ENCODE peak calls at places on chromosomes 4 and X, in four cellular contexts. H is fibroblast of lung, E is right lobe of liver, F is BJ. K is an unnamed sample.

GRCh38 chr4:8038702-8039251 is 99.1 kb upstream of the AFAP1 start:
- DNase-seq in F (no peak), E (no peak), H (no peak), K (no peak)

GRCh38 chr4:124386163-124386562 is 326.4 kb downstream of the ANKRD50 start:
- DNase-seq in H (no peak), F (no peak), E (no peak), K (no peak)

GRCh38 chr4:86118696-86119095 is 241.2 kb downstream of the MAPK10 start:
- DNase-seq in E (no peak), F (no peak), H (no peak), K (no peak)

GRCh38 chr4:122053186-122053585 is 98.9 kb upstream of the BLTP1 start:
- DNase-seq in F (no peak), H (no peak), E (no peak), K (no peak)

GRCh38 chrX:71627588-71628404 is 9.5 kb upstream of the CXCR3 start:
- DNase-seq in E (no peak), H (no peak), F (no peak), K (no peak)

GRCh38 chr4:132587626-132588025 is 561.5 kb upstream of the PCDH10 start:
- DNase-seq in F (no peak), E (no peak), H (peak; percentile 53), K (no peak)

GRCh38 chr4:132001542-132001941 is 1147.6 kb upstream of the PCDH10 start:
- DNase-seq in H (peak; percentile 70), F (peak; percentile 4), E (no peak), K (no peak)

GRCh38 chr4:121145430-121145829 is 18.7 kb downstream of the TNIP3 start:
- DNase-seq in E (no peak), F (no peak), H (no peak), K (no peak)

GRCh38 chrX:13008189-13008533 is 33.3 kb downstream of the TMSB4X start:
- DNase-seq in H (no peak), F (no peak), E (no peak), K (no peak)

GRCh38 chr4:101022151-101023024 is 324.9 kb downstream of the PPP3CA start:
- DNase-seq in F (no peak), H (peak; percentile 54), E (no peak), K (no peak)

GRCh38 chrX:47628980-47629379 is 750 bp downstream of the CFP start:
- DNase-seq in E (no peak), F (no peak), H (no peak), K (no peak)
- TF ChIP-seq CTCF in E (peak; percentile 20), F (no peak), H (peak; percentile 4), K (no peak)

DNA sequence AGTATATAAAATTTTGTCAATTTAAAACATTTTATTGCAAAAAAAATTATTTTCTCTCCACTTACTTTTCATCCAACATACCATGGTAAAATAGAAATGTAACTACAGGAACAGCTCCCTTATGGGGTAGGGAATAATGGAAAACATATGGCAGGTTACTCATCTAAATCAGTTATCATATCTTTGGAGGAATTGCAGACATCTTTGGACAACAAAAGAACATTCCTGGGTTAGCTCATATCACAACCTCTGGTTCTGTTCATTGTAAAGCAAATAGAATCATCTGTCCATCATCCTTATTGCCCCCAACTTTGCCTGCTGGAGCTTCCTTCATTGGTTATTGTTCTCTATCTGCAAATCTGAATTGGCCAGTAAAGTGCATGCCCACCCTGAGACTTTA is 387.5 kb upstream of the GRID2 start:
- DNase-seq in H (no peak), F (no peak), E (no peak), K (no peak)
- TF ChIP-seq CTCF in H (no peak), F (no peak), E (no peak), K (no peak)

DNA sequence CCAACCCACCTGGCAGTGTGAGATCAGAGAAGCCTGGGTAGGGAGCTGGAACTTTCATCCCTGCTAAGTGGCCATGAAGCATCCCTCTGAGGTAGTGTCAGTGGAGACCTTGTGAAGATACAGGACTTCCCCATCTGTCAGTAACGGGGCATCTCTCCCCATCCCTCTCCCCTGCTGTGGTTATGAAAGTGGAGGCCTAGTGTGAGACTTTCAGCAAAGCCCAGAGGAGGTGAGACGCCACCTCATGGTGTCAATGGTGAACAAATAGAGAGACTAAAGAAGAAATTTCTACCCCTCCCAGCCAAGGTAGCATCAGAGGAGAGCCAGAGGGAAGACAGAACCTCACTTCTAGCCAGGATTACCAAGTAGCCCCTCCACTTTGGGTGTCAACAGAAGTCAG is 150.2 kb downstream of the VEGFC start:
- DNase-seq in E (no peak), H (no peak), F (no peak), K (no peak)
- TF ChIP-seq CTCF in E (no peak), H (no peak), F (no peak), K (no peak)

GRCh38 chr4:13626492-13627184 is 887 bp downstream of the BOD1L1 start:
- DNase-seq in H (peak; percentile 3), E (no peak), F (no peak), K (no peak)

GRCh38 chr4:13627185-13627605 is 330 bp downstream of the BOD1L1 start:
- DNase-seq in H (peak; percentile 19), F (no peak), E (peak; percentile 59), K (peak; percentile 65)

GRCh38 chr4:13633671-13634070 is 6.1 kb upstream of the BOD1L1 start:
- DNase-seq in H (no peak), E (no peak), F (no peak), K (no peak)

DNA sequence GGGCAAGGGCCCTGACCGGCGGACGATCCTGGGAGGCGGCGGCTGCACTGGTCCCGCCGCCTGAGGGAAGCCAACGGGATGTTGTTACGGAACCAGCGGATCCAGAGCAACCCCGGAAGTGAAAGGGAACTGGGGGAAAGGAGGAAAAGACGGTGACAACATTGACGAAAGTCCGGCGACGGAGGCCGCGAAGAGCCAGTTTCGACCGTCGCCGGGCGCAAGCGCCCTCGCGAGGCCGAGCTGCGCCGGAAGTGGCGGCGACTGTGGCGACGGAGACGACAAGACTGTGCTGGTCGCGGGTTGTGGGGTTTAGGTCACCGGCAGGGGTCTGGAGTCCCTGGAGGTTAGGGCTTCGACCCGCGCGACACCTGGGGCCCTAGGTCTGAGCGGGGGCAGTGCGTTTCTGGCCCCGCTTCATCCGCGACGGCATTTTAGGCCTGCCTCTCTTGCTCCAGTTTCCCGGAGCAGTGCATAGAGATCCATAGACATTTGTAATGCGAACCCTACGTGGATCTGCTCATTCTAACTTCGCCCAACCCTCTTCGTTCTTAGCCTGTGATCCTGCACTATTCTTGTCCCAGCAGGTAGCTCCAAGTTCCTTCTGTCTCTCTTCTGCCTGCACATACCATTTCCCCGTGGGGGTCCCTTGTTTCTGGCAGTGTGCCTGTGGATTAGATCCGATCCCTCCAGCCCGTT is at the start of gene BOD1L1:
- DNase-seq in F (peak; percentile 54), H (peak; percentile 91), E (peak; percentile 95), K (peak; percentile 94)
- TF ChIP-seq CTCF in F (peak; percentile 66), H (peak; percentile 57), E (peak; percentile 53), K (no peak)

DNA sequence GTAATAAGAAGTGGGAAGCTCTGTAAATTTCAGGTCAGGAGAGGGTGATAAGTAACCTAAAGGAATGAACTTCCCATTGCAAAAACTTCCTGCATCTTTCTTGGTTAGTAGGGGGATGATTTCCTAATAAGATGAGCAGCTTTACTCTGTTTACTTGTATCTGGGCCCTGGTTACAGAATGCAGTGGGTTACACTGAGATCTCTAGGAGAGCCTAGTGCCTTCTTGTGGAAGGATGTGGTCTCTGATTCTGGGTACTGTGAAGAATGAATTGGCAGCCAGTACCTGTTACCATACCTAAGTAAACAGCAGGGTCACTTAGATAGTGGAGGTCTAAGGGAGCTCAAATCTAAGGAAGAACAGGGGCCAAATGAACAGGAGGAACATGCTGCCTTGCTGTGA is 320.6 kb downstream of the ARHGAP10 start:
- DNase-seq in F (no peak), E (no peak), H (no peak), K (no peak)
- TF ChIP-seq CTCF in F (no peak), E (no peak), H (peak; percentile 14), K (no peak)

GRCh38 chrX:47723689-47724088 is 64.7 kb upstream of the UXT start:
- DNase-seq in F (no peak), H (no peak), E (no peak), K (no peak)
- TF ChIP-seq CTCF in F (peak; percentile 2), H (no peak), E (no peak), K (no peak)

K was measured in sigmoid colon.